ENCODE peak calls at places on chromosome 6, in nine cellular contexts. W is A673, X is GM12878, J is PC-3, M is uterus, O is endodermal cell, E is A549, L is GM23338, K is neural progenitor cell. Q is an unnamed sample.

GRCh38 chr6:161110380-161110779 is 118.8 kb downstream of the MAP3K4 start:
- DNase-seq in O (no peak), X (no peak), E (no peak), K (no peak), J (no peak), W (no peak), L (no peak), M (no peak), Q (no peak)

GRCh38 chr6:101585501-101585900 is 192.0 kb downstream of the GRIK2 start:
- DNase-seq in J (peak; percentile 45), E (no peak), X (no peak), W (no peak), M (no peak), O (no peak), L (no peak), K (no peak), Q (no peak)

GRCh38 chr6:113651920-113652319 is 205.2 kb upstream of the MARCKS start:
- DNase-seq in O (no peak), M (no peak), J (no peak), E (no peak), X (no peak), L (no peak), K (no peak), W (no peak), Q (no peak)

GRCh38 chr6:147203311-147204059 is 732 bp upstream of the STXBP5 start:
- DNase-seq in O (peak; percentile 86), L (peak; percentile 70), M (peak; percentile 68), K (peak; percentile 88), W (peak; percentile 89), E (peak; percentile 68), J (peak; percentile 54), X (peak; percentile 9), Q (peak; percentile 59)

GRCh38 chr6:90790058-90790457 is 203.2 kb upstream of the MAP3K7 start:
- DNase-seq in O (no peak), M (peak; percentile 21), W (no peak), X (no peak), K (no peak), E (no peak), J (no peak), L (no peak), Q (no peak)

GRCh38 chr6:148467926-148468325 is 125.3 kb downstream of the SASH1 start:
- DNase-seq in X (no peak), L (no peak), W (no peak), M (no peak), E (no peak), O (no peak), J (no peak), K (no peak), Q (no peak)

GRCh38 chr6:44332585-44332984 is 9.9 kb upstream of the SPATS1 start:
- DNase-seq in J (no peak), X (no peak), O (no peak), L (no peak), W (peak; percentile 32), E (no peak), M (no peak), K (no peak), Q (no peak)

GRCh38 chr6:170067257-170067656 is 223.6 kb downstream of the DLL1 start:
- DNase-seq in L (no peak), X (no peak), W (no peak), K (peak; percentile 50), O (peak; percentile 42), J (no peak), E (no peak), M (peak; percentile 14), Q (no peak)

GRCh38 chr6:72876256-72876655 is 254.4 kb downstream of the KCNQ5 start:
- DNase-seq in L (no peak), M (no peak), X (no peak), J (no peak), O (no peak), W (no peak), E (no peak), K (no peak), Q (no peak)

GRCh38 chr6:93420163-93420806 is 926 bp upstream of the EPHA7 start:
- DNase-seq in M (no peak), E (no peak), W (peak; percentile 19), K (peak; percentile 41), J (no peak), L (peak; percentile 52), O (no peak), X (no peak), Q (no peak)

GRCh38 chr6:141877275-141877983 is 255.3 kb upstream of the GJE1 start:
- DNase-seq in X (no peak), E (no peak), M (no peak), K (no peak), W (no peak), O (no peak), J (no peak), L (no peak), Q (no peak)

GRCh38 chr6:116847234-116847633 is 18.4 kb upstream of the GPRC6A start:
- DNase-seq in L (peak; percentile 52), J (peak; percentile 60), K (no peak), M (no peak), X (no peak), W (peak; percentile 50), O (no peak), E (peak; percentile 4), Q (no peak)

GRCh38 chr6:148322704-148323103 is 19.9 kb upstream of the SASH1 start:
- DNase-seq in J (no peak), X (no peak), O (no peak), L (no peak), M (no peak), W (no peak), K (no peak), E (no peak), Q (no peak)

GRCh38 chr6:48229849-48230248 is 118.9 kb upstream of the PTCHD4 start:
- DNase-seq in K (no peak), O (no peak), E (no peak), J (peak; percentile 33), L (no peak), X (no peak), W (no peak), M (no peak), Q (no peak)

GRCh38 chr6:32116674-32117073 is 7.5 kb upstream of the TNXB start:
- DNase-seq in E (peak; percentile 51), M (no peak), J (peak; percentile 47), L (peak; percentile 63), W (peak; percentile 59), X (no peak), K (peak; percentile 54), O (peak; percentile 76), Q (no peak)

GRCh38 chr6:143743256-143744166 is 65.7 kb downstream of the PHACTR2 start:
- DNase-seq in K (peak; percentile 36), E (no peak), M (no peak), J (no peak), X (no peak), L (peak; percentile 36), O (no peak), W (no peak), Q (peak; percentile 48)

GRCh38 chr6:156449128-156449527 is 328.1 kb upstream of the ARID1B start:
- DNase-seq in M (no peak), J (no peak), E (no peak), X (no peak), K (no peak), L (no peak), O (no peak), W (peak; percentile 6), Q (no peak)

DNA sequence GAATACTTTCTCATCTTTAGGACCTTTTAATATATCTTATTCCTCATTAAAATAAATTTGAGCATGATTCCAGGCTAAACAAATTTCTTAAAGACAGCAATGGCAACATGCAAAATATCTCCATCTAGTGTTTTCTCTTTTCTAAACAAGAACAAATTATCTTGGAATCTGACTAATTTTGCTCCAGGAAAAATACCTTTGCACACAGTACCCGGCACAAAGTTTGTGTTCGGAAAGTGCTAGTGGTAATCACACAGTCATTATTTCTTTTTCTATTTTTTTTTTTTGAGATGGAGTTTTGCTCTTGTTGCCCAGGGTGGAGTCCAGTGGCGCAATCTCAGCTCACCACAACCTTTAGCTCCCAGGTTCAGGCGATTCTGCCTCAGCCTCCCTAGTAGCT is 8.2 kb upstream of the EFHC1 start:
- DNase-seq in J (no peak), O (no peak), X (no peak), W (no peak), L (no peak), E (no peak), K (no peak), M (no peak), Q (no peak)
- TF ChIP-seq CTCF in J (no peak), O (no peak), X (no peak), W (no peak), L (no peak), E (no peak), K (no peak), M (no peak), Q (no peak)

DNA sequence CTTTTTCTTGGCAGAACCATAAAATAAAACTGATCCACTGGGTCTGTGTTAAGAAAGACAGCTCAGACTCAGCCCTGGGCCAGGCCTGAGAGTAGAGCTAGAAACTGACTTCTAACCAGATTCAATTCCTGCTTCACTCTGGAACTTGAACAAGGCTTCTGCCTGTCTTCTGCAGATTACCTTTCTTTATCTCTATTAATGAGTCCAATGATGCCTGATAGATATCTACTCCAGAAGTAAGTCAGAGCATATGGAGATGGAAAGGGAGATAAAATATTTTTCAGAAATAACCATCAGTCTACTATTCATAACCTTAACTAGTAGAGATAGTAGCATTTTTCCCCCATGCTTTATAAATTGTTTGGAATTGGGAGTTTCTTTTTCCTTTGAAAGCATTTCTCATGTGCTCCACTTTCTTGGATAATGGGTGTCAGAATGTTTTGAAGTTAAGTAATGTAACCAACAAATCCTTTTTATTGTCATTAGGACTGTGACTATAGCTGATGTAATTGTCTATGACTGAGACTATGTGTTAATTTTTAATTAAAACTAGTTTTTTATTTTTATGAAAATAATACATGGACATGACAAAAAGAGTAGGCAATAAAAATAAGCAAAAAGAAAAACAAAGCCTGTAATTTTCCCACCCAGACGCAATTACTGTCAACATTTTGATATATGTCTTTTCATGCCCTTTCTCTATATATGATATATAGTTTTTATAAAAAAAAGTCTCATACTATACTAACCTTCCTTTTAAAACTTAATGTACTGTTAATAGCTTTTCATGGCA is 7.2 kb downstream of the SOBP start:
- DNase-seq in X (no peak), L (no peak), K (no peak), O (no peak), E (no peak), M (no peak), W (no peak), J (no peak), Q (no peak)
- H3K4me1 ChIP-seq in X (no peaks in the 10 kb centered on the region), L (peaks cover 27% of the 10 kb centered on the region), K (peaks cover 62% of the 10 kb centered on the region), O (no peaks in the 10 kb centered on the region), E (no peaks in the 10 kb centered on the region), M (no peaks in the 10 kb centered on the region), W (peaks cover 9% of the 10 kb centered on the region), J (no peaks in the 10 kb centered on the region), Q (no peaks in the 10 kb centered on the region)

DNA sequence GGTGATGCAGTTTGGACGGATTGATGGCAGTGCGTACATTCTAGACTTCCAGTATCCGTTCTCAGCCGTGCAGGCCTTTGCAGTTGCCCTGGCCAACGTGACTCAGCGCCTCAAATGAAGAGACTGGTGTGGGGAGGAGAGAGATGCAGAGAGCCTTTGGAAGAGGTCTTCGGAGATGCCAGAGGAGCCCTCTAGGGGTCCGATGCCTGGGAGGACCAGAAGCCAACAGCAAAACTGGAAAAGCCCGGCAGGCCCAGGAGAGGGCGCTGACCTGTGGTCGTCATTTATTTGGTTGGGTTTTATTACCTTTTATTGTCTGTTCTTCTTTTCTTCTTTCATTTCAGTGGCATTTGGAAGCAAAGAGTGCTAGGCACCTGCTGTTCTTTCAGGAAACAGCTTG is 53.3 kb upstream of the TMEM181 start:
- DNase-seq in X (no peak), E (peak; percentile 16), O (peak; percentile 94), J (no peak), M (no peak), K (peak; percentile 81), L (peak; percentile 94), W (peak; percentile 35), Q (no peak)
- TF ChIP-seq CTCF in X (no peak), E (peak; percentile 12), O (peak; percentile 98), J (peak; percentile 49), M (no peak), K (peak; percentile 82), L (peak; percentile 92), W (peak; percentile 43), Q (peak; percentile 34)

GRCh38 chr6:13367396-13367795 is 39.1 kb upstream of the TBC1D7 start:
- DNase-seq in E (no peak), X (no peak), M (no peak), J (no peak), K (peak; percentile 64), L (no peak), O (no peak), W (no peak), Q (no peak)
- H3K4me1 ChIP-seq in E (peaks cover 2% of the 10 kb centered on the region), X (no peaks in the 10 kb centered on the region), M (no peaks in the 10 kb centered on the region), J (peaks cover 12% of the 10 kb centered on the region), K (peaks cover 43% of the 10 kb centered on the region), L (peaks cover 10% of the 10 kb centered on the region), O (no peaks in the 10 kb centered on the region), W (peaks cover 14% of the 10 kb centered on the region), Q (no peaks in the 10 kb centered on the region)

Q was measured in Caco-2.